ENCODE peak calls at places on chromosomes 13 and 19, in six cellular contexts. D is breast epithelium, M is AG09319, K is GM12865, V is epithelial cell of esophagus, Z is heart right ventricle. J is an unnamed sample.

GRCh38 chr19:38404858-38405257 is 2.0 kb downstream of the FAM98C start:
- DNase-seq in D (no peak), M (no peak), K (no peak), V (no peak), Z (no peak), J (no peak)

GRCh38 chr19:406121-406711 is 2.7 kb downstream of the C2CD4C start:
- DNase-seq in D (peak), M (no peak), K (no peak), V (no peak), Z (no peak), J (no peak)

GRCh38 chr19:18063463-18063862 is 23.3 kb downstream of the IL12RB1 start:
- DNase-seq in D (no peak), M (no peak), K (peak), V (peak), Z (no peak), J (no peak)

GRCh38 chr13:59710995-59711701 is 452.6 kb downstream of the DIAPH3 start:
- DNase-seq in D (no peak), M (peak), K (no peak), V (no peak), Z (no peak), J (no peak)

GRCh38 chr19:38970664-38971532 is 4.6 kb downstream of the FBXO17 start:
- DNase-seq in D (no peak), M (no peak), K (no peak), V (peak), Z (no peak), J (peak)

GRCh38 chr13:32142956-32143375 is 111.4 kb downstream of the FRY start:
- DNase-seq in D (no peak), M (peak), K (no peak), V (no peak), Z (no peak), J (peak)

GRCh38 chr13:68125087-68125480 is 894.9 kb upstream of the PCDH9 start:
- DNase-seq in D (no peak), M (no peak), K (no peak), V (peak), Z (no peak), J (no peak)

GRCh38 chr19:43596842-43597461 is 557 bp downstream of the ZNF576 start:
- DNase-seq in D (no peak), M (no peak), K (peak), V (no peak), Z (no peak), J (no peak)

GRCh38 chr13:113146750-113147149 is 11.7 kb upstream of the PROZ start:
- DNase-seq in D (no peak), M (no peak), K (no peak), V (no peak), Z (no peak), J (no peak)

GRCh38 chr13:98279473-98280175 is 102.6 kb upstream of the RNF113B start:
- DNase-seq in D (no peak), M (no peak), K (peak), V (peak), Z (no peak), J (no peak)

GRCh38 chr13:27493981-27494380 is 43.6 kb upstream of the MTIF3 start:
- DNase-seq in D (no peak), M (no peak), K (no peak), V (no peak), Z (no peak), J (no peak)

GRCh38 chr13:27789153-27789494 is 3.2 kb upstream of the GSX1 start:
- DNase-seq in D (no peak), M (no peak), K (no peak), V (no peak), Z (no peak), J (no peak)

GRCh38 chr19:47658431-47659383 is 49.8 kb downstream of the BICRA start:
- DNase-seq in D (no peak), M (no peak), K (no peak), V (no peak), Z (no peak), J (no peak)

GRCh38 chr13:46571189-46571901 is 18.4 kb downstream of the LRCH1 start:
- DNase-seq in D (no peak), M (no peak), K (peak), V (no peak), Z (no peak), J (no peak)

GRCh38 chr19:31118926-31119325 is 230.3 kb downstream of the TSHZ3 start:
- DNase-seq in D (no peak), M (no peak), K (no peak), V (no peak), Z (no peak), J (no peak)

GRCh38 chr13:30880756-30881155 is 25.3 kb upstream of the MEDAG start:
- DNase-seq in D (no peak), M (peak), K (no peak), V (peak), Z (no peak), J (peak)

GRCh38 chr19:50046649-50047503 is 21.1 kb downstream of the ZNF473 start:
- DNase-seq in D (no peak), M (no peak), K (no peak), V (no peak), Z (peak), J (no peak)

GRCh38 chr19:35204799-35205732 is 23.5 kb downstream of the FAM187B start:
- DNase-seq in D (no peak), M (no peak), K (peak), V (no peak), Z (no peak), J (no peak)

GRCh38 chr19:42178791-42179500 is 38.5 kb downstream of the DEDD2 start:
- DNase-seq in D (no peak), M (no peak), K (peak), V (no peak), Z (no peak), J (no peak)
- TF ChIP-seq CTCF in D (no peak), M (peak), K (peak), V (peak), Z (no peak), J (peak)

DNA sequence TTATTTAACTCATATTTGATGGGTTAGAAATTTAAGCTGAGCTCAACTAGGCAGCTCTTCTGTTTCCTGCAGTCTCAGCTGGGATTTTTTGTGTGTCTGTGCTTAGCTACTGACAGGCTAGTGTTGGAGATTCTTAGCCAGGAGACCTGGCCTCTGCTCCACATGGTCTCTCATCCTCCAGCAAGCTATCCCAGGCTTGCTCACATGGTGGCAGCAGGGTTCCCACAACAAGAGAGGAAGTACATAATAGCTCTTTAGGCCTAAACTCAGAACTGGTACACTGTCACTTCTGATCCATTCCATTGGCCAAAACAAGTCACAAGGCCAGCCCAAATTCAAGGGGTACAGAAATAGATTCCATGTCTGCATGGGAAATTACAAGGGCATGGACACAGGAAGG is 406.2 kb downstream of the SUCLA2 start:
- DNase-seq in D (no peak), M (no peak), K (peak), V (peak), Z (no peak), J (no peak)
- TF ChIP-seq CTCF in D (no peak), M (no peak), K (no peak), V (peak), Z (no peak), J (peak)

GRCh38 chr19:11226716-11227166 is 12.7 kb upstream of the ANGPTL8 start:
- DNase-seq in D (no peak), M (no peak), K (no peak), V (no peak), Z (no peak), J (no peak)

GRCh38 chr19:11225172-11225571 is 14.2 kb upstream of the ANGPTL8 start:
- DNase-seq in D (no peak), M (no peak), K (no peak), V (no peak), Z (no peak), J (no peak)

GRCh38 chr19:11224429-11224828 is 15.0 kb upstream of the ANGPTL8 start:
- DNase-seq in D (no peak), M (no peak), K (no peak), V (no peak), Z (no peak), J (no peak)

GRCh38 chr19:11225815-11226214 is 13.6 kb upstream of the ANGPTL8 start:
- DNase-seq in D (no peak), M (no peak), K (no peak), V (no peak), Z (no peak), J (no peak)

DNA sequence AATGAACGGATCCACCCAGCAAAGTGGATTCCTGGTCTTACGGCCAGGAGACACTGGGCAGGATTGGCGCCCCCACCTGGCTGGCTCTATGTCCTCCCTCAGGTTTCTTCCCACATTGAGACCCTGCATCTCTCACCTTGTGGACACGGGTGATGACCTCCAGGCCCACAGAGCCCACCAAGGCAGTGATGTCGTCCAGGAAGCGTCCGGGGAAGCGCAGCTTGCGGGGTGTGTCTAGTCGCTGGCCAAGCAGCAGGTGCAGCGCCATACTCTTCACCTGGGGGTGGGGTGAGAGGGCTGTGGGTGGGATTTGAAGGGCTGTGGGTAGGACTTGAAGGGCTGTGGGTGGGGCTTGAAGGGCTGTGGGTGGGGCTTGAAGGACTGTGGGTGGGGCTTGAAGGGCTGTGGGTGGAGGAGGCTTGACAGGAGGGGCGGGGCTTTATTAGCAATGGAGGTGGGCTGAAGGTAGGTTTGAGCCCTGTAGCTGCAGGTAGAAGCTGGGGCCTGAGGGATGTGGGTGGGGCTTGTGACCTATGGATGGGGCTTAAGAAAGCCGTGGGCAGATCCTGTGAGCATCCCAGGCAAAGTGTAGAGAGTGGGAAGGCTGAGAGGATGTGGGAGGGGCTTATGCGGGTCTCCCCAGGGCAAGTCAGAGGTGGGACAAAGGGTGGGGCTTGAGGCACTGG is 12.1 kb upstream of the ANGPTL8 start:
- DNase-seq in D (no peak), M (no peak), K (peak), V (peak), Z (no peak), J (no peak)
- TF ChIP-seq CTCF in D (no peak), M (no peak), K (peak), V (peak), Z (no peak), J (no peak)

GRCh38 chr13:43804461-43805070 is 17.8 kb upstream of the ENOX1 start:
- DNase-seq in D (no peak), M (no peak), K (peak), V (peak), Z (no peak), J (no peak)
- TF ChIP-seq CTCF in D (peak), M (peak), K (peak), V (peak), Z (peak), J (peak)

DNA sequence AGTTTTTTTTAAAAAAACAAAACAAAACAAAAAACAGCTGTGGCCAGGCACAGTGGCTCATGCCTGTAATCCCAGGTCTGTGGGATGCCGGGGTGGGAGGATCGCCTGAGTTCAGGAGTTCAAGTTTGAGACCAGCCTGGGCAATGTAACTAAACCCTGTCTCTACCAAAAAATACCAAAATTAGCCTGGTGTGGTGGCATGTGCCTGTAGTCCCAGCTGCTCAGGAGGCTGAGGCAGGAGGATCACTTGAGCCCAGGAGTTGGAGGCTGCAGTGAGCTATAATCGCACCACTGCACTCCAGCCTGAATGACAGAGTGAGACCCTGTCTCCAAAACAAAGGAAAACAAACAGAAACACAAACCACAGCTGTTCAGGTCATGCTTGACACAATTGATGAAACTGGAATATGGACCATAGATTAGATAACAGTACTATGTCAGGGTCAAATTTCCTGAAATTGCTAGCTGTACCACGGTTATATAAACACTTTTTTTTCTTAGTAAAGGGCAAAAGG is 6.9 kb upstream of the ANGPTL4 start:
- DNase-seq in D (no peak), M (no peak), K (no peak), V (no peak), Z (no peak), J (no peak)
- TF ChIP-seq CTCF in D (no peak), M (no peak), K (no peak), V (no peak), Z (no peak), J (no peak)

GRCh38 chr13:95536629-95537241 is 15.8 kb upstream of the CLDN10 start:
- DNase-seq in D (no peak), M (no peak), K (peak), V (peak), Z (no peak), J (peak)
- TF ChIP-seq CTCF in D (peak), M (peak), K (peak), V (peak), Z (peak), J (peak)

GRCh38 chr13:41658057-41658642 is 200.8 kb downstream of the RGCC start:
- DNase-seq in D (no peak), M (peak), K (no peak), V (peak), Z (no peak), J (peak)
- TF ChIP-seq CTCF in D (no peak), M (peak), K (no peak), V (no peak), Z (no peak), J (no peak)

J was measured in AG09309.